ENCODE peak calls at places on chromosomes 6 and 20, in ten cellular contexts. X, J, R, I, G, H, K, C, A and Y are unnamed samples.

GRCh38 chr6:38233161-38233791 is 406.5 kb downstream of the BTBD9 start:
- DNase-seq in X (no peak), J (no peak), R (no peak), I (no peak), G (no peak), H (no peak), K (no peak), C (no peak), A (no peak), Y (no peak)

GRCh38 chr6:31239854-31240253 is 32.0 kb downstream of the HLA-C start:
- DNase-seq in X (no peak), J (no peak), R (no peak), I (no peak), G (no peak), H (no peak), K (no peak), C (no peak), A (no peak), Y (no peak)

GRCh38 chr6:89940225-89941027 is 46.2 kb downstream of the GJA10 start:
- DNase-seq in X (peak; percentile 58), J (peak; percentile 61), R (peak; percentile 95), I (peak; percentile 67), G (peak; percentile 68), H (peak; percentile 65), K (no peak), C (no peak), A (peak; percentile 73), Y (peak; percentile 85)

GRCh38 chr20:24778585-24779031 is 170.5 kb upstream of the CST7 start:
- DNase-seq in X (no peak), J (no peak), R (peak; percentile 88), I (no peak), G (no peak), H (no peak), K (no peak), C (no peak), A (no peak), Y (no peak)

GRCh38 chr20:37298190-37298939 is 8.9 kb downstream of the MANBAL start:
- DNase-seq in X (no peak), J (no peak), R (no peak), I (no peak), G (no peak), H (peak; percentile 63), K (no peak), C (no peak), A (no peak), Y (no peak)

GRCh38 chr6:20751293-20751946 is 217.2 kb downstream of the CDKAL1 start:
- DNase-seq in X (no peak), J (no peak), R (no peak), I (no peak), G (peak; percentile 77), H (no peak), K (no peak), C (peak; percentile 15), A (no peak), Y (no peak)

GRCh38 chr6:107235521-107235920 is 120.2 kb upstream of the BEND3 start:
- DNase-seq in X (no peak), J (no peak), R (no peak), I (no peak), G (no peak), H (peak; percentile 48), K (no peak), C (no peak), A (no peak), Y (no peak)

GRCh38 chr6:80449756-80450155 is 343.3 kb downstream of the BCKDHB start:
- DNase-seq in X (no peak), J (no peak), R (no peak), I (no peak), G (no peak), H (peak; percentile 75), K (no peak), C (no peak), A (no peak), Y (no peak)

GRCh38 chr6:119604124-119604523 is 254.6 kb upstream of the MAN1A1 start:
- DNase-seq in X (no peak), J (no peak), R (no peak), I (no peak), G (no peak), H (no peak), K (no peak), C (no peak), A (no peak), Y (no peak)

GRCh38 chr6:38495511-38495910 is 144.2 kb downstream of the BTBD9 start:
- DNase-seq in X (no peak), J (no peak), R (no peak), I (no peak), G (no peak), H (no peak), K (no peak), C (no peak), A (no peak), Y (no peak)

GRCh38 chr6:77561768-77562314 is 91.0 kb upstream of the MEI4 start:
- DNase-seq in X (no peak), J (no peak), R (no peak), I (no peak), G (no peak), H (no peak), K (no peak), C (no peak), A (no peak), Y (no peak)

GRCh38 chr20:2387180-2387577 is 6.5 kb downstream of the TGM6 start:
- DNase-seq in X (peak; percentile 5), J (no peak), R (peak; percentile 1), I (no peak), G (no peak), H (peak; percentile 53), K (no peak), C (no peak), A (peak; percentile 26), Y (peak; percentile 76)

GRCh38 chr6:116022841-116023380 is 37.8 kb downstream of the FRK start:
- DNase-seq in X (no peak), J (no peak), R (no peak), I (no peak), G (no peak), H (no peak), K (no peak), C (no peak), A (no peak), Y (no peak)

GRCh38 chr20:50049442-50050026 is 63.4 kb downstream of the UBE2V1 start:
- DNase-seq in X (no peak), J (no peak), R (no peak), I (no peak), G (no peak), H (peak; percentile 75), K (no peak), C (no peak), A (no peak), Y (no peak)

GRCh38 chr6:167122041-167122826 is 662 bp upstream of the CCR6 start:
- DNase-seq in X (no peak), J (no peak), R (no peak), I (no peak), G (no peak), H (peak; percentile 63), K (no peak), C (no peak), A (no peak), Y (no peak)

GRCh38 chr20:62822788-62823651 is 6.2 kb downstream of the COL9A3 start:
- DNase-seq in X (no peak), J (no peak), R (peak; percentile 35), I (no peak), G (no peak), H (peak; percentile 78), K (no peak), C (no peak), A (no peak), Y (peak; percentile 73)

GRCh38 chr20:17893480-17893879 is 75.1 kb downstream of the SNX5 start:
- DNase-seq in X (no peak), J (no peak), R (no peak), I (no peak), G (no peak), H (peak; percentile 41), K (no peak), C (no peak), A (no peak), Y (no peak)

GRCh38 chr6:139291813-139292619 is at the start of gene TXLNB:
- DNase-seq in X (peak; percentile 68), J (peak; percentile 82), R (no peak), I (peak; percentile 79), G (peak; percentile 40), H (peak; percentile 66), K (peak; percentile 3), C (peak; percentile 48), A (peak; percentile 88), Y (peak; percentile 73)

GRCh38 chr6:154995241-154996162 is at the start of gene TIAM2:
- DNase-seq in X (no peak), J (no peak), R (no peak), I (no peak), G (no peak), H (no peak), K (no peak), C (no peak), A (no peak), Y (no peak)

GRCh38 chr6:11672669-11673068 is 105.9 kb downstream of the ADTRP start:
- DNase-seq in X (no peak), J (no peak), R (no peak), I (no peak), G (no peak), H (no peak), K (no peak), C (no peak), A (no peak), Y (no peak)